ENCODE peak calls at places on chromosomes 3 and 15, in eight cellular contexts. R is brain microvascular endothelial cell; L is upper lobe of left lung; P is A549; U is cardiac fibroblast; K is right lobe of liver; S is MM.1S; W is CD8-positive, alpha-beta T cell. Q is an unnamed sample.

GRCh38 chr15:69224383-69224782 is 63.9 kb downstream of the GLCE start:
- DNase-seq in W (no peak), L (peak), U (peak), K (peak), R (no peak), P (no peak), S (no peak), Q (no peak)

GRCh38 chr3:152835311-152836102 is 576 bp downstream of the P2RY1 start:
- DNase-seq in K (peak), W (no peak), L (peak), S (peak), P (peak), R (peak), U (peak), Q (no peak)

GRCh38 chr15:70142322-70143191 is 44.8 kb upstream of the TLE3 start:
- DNase-seq in P (no peak), L (peak), K (no peak), R (peak), W (no peak), U (peak), S (no peak), Q (no peak)

GRCh38 chr3:171788546-171789351 is 21.5 kb downstream of the PLD1 start:
- DNase-seq in K (no peak), S (no peak), R (peak), U (peak), P (no peak), L (no peak), W (no peak), Q (no peak)

GRCh38 chr3:53192608-53193007 is 31.6 kb downstream of the PRKCD start:
- DNase-seq in S (peak), L (no peak), K (peak), P (no peak), U (no peak), W (no peak), R (no peak), Q (no peak)

GRCh38 chr3:15097889-15098288 is 1.1 kb downstream of the RBSN start:
- DNase-seq in S (peak), W (no peak), L (no peak), P (no peak), R (peak), U (no peak), K (no peak), Q (no peak)

GRCh38 chr15:22904736-22905135 is 66.3 kb downstream of the NIPA2 start:
- DNase-seq in L (no peak), K (no peak), R (no peak), P (no peak), U (peak), W (no peak), S (no peak), Q (no peak)

GRCh38 chr15:48402778-48403177 is 71.5 kb downstream of the DUT start:
- DNase-seq in U (no peak), S (no peak), L (no peak), P (no peak), W (no peak), K (no peak), R (no peak), Q (peak)

GRCh38 chr3:187630421-187630820 is 39.8 kb downstream of the SST start:
- DNase-seq in L (no peak), U (no peak), R (no peak), S (no peak), W (no peak), P (no peak), K (no peak), Q (no peak)

GRCh38 chr15:41936649-41937567 is 35.4 kb downstream of the EHD4 start:
- DNase-seq in P (no peak), S (no peak), K (no peak), U (peak), R (peak), L (peak), W (peak), Q (no peak)

GRCh38 chr15:98123834-98124233 is 163.3 kb downstream of the ARRDC4 start:
- DNase-seq in K (no peak), L (no peak), U (no peak), R (no peak), S (no peak), P (no peak), W (no peak), Q (no peak)

GRCh38 chr3:177473184-177473583 is 275.9 kb upstream of the TBL1XR1 start:
- DNase-seq in U (no peak), W (no peak), K (no peak), R (peak), L (no peak), P (no peak), S (no peak), Q (no peak)

GRCh38 chr3:73405853-73406252 is 218.9 kb downstream of the PDZRN3 start:
- DNase-seq in S (no peak), R (no peak), L (no peak), P (no peak), U (peak), K (no peak), W (no peak), Q (no peak)
- H3K4me3 ChIP-seq in S (no peak), R (no peak), L (no peak), P (no peak), U (no peak), K (no peak), W (no peak), Q (no peak)

DNA sequence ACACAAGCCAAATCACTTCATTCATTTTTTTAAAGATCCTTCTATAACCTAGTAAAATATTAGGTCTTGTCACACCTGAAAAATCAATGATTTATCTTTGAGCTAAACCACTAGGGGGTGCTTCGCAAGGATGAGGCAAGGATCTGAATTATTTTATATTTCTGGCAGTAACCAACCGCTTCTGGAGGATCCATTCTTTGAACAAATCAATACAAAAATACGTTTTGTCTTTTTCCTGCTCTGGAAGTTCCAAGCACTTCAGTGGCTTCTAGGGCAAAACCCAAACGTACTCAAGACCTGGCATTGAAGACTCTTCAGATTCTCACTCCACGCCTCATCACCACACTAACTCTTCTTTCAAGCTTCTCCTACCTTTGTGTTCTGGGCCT is 486 bp downstream of the LSG1 start:
- DNase-seq in R (peak), L (no peak), W (no peak), K (no peak), U (peak), S (peak), P (peak), Q (peak)
- TF ChIP-seq CTCF in R (peak), L (peak), W (peak), K (peak), U (peak), S (peak), P (peak), Q (peak)

DNA sequence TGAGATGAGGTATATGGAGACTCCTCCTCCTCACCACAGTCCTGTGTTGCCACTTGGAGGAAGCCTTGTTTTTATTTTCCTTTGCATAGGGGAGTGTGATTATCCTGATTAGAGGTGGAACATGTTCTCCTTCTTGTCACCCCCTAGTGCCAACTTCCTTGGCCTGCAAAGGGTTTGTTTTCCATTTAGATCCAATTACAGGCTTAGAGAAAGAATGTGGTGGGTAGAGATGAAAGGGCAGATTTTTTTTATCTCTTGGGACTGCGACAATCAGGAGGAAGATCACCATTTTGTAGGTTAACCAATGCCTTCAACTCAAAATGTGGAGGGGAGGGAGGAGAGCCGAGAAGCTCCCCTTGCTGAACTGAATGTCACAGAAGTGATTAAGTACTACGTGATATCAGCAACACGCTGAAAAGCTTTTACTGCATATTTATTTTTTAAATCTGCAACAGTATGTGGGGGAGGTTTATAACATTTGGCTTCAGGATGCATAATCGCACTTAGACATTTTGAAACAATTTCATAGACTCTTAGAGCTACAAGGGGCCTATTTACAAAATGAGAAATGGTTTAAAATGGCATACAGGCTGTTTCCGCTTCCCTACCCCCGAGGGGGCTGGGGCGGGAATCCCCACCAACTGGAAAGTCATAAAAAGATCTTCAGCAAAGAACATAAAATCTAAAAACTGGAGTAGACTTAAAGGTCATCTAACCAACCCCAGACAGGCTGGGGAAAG is 2.4 kb downstream of the LMCD1 start:
- DNase-seq in R (no peak), U (peak), P (no peak), W (no peak), S (no peak), K (no peak), L (no peak), Q (no peak)
- H3K4me3 ChIP-seq in R (peak), U (peak), P (peak), W (no peak), S (no peak), K (no peak), L (peak), Q (peak)

GRCh38 chr15:67660446-67660845 is 117.9 kb downstream of the MAP2K5 start:
- DNase-seq in L (no peak), S (no peak), W (no peak), R (no peak), U (no peak), K (no peak), P (no peak), Q (no peak)
- TF ChIP-seq CTCF in L (no peak), S (no peak), W (no peak), R (no peak), U (no peak), K (no peak), P (no peak), Q (no peak)

DNA sequence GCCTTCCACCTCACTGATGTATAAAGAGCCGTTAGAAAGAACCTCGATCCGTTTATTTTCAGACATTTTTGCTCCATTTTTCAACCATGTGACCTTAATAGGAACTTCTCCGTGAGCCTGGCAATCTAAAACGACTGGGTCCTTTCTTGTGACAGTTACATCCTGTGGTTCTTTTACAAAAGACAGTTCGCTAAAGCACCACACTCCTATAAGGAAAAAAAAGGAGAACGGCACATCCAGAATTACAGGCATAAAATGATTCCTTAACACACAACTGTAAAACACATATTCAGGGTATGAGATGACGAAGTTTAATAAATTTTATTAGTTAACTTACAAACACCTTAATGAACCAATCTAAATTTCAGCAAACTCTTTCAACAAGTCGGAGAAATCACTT is 2.5 kb downstream of the PRTG start:
- DNase-seq in L (no peak), W (no peak), S (no peak), U (no peak), P (no peak), R (no peak), K (no peak), Q (no peak)
- H3K4me3 ChIP-seq in L (peak), W (no peak), S (no peak), U (no peak), P (no peak), R (no peak), K (no peak), Q (no peak)

GRCh38 chr3:112990672-112991602 is at the start of gene GTPBP8:
- DNase-seq in S (peak), R (peak), K (peak), L (peak), U (peak), P (peak), W (peak), Q (peak)
- TF ChIP-seq CTCF in S (no peak), R (no peak), K (no peak), L (no peak), U (peak), P (no peak), W (peak), Q (peak)

GRCh38 chr3:101879623-101880284 is 30.4 kb downstream of the NFKBIZ start:
- DNase-seq in P (no peak), L (no peak), R (no peak), K (no peak), U (no peak), S (no peak), W (no peak), Q (no peak)
- H3K4me3 ChIP-seq in P (no peak), L (no peak), R (no peak), K (no peak), U (no peak), S (no peak), W (no peak), Q (no peak)